ENCODE peak calls at places on chromosomes 5 and 9, in five cellular contexts. One of them, this sample, is unnamed. For H3K4me1, the result is how much of the 10 kb centered on the place peaks cover.

GRCh38 chr5:9058161-9058560 is 487.7 kb downstream of the SEMA5A start:
- DNase-seq in esophagus muscularis mucosa: peak
- DNase-seq in gastrocnemius medialis: no peak
- DNase-seq in right lobe of liver: no peak
- DNase-seq in PC-3: no peak
- DNase-seq in this sample: no peak

GRCh38 chr5:147688965-147689364 is 93.6 kb downstream of the JAKMIP2 start:
- DNase-seq in esophagus muscularis mucosa: no peak
- DNase-seq in gastrocnemius medialis: no peak
- DNase-seq in right lobe of liver: no peak
- DNase-seq in PC-3: no peak
- DNase-seq in this sample: no peak

GRCh38 chr9:137396227-137396626 is 26.7 kb downstream of the EXD3 start:
- DNase-seq in esophagus muscularis mucosa: no peak
- DNase-seq in gastrocnemius medialis: no peak
- DNase-seq in right lobe of liver: no peak
- DNase-seq in PC-3: no peak
- DNase-seq in this sample: no peak

GRCh38 chr9:27726244-27727141 is 153.2 kb upstream of the C9orf72 start:
- DNase-seq in esophagus muscularis mucosa: no peak
- DNase-seq in gastrocnemius medialis: no peak
- DNase-seq in right lobe of liver: no peak
- DNase-seq in PC-3: peak
- DNase-seq in this sample: no peak

GRCh38 chr5:139845846-139846681 is 50.5 kb downstream of the PSD2 start:
- DNase-seq in esophagus muscularis mucosa: no peak
- DNase-seq in gastrocnemius medialis: peak
- DNase-seq in right lobe of liver: peak
- DNase-seq in PC-3: no peak
- DNase-seq in this sample: no peak

GRCh38 chr9:83955985-83956287 is 24.1 kb downstream of the HNRNPK start:
- DNase-seq in esophagus muscularis mucosa: no peak
- DNase-seq in gastrocnemius medialis: no peak
- DNase-seq in right lobe of liver: no peak
- DNase-seq in PC-3: no peak
- DNase-seq in this sample: no peak

GRCh38 chr5:103523319-103523718 is 39.3 kb downstream of the NUDT12 start:
- DNase-seq in esophagus muscularis mucosa: no peak
- DNase-seq in gastrocnemius medialis: no peak
- DNase-seq in right lobe of liver: no peak
- DNase-seq in PC-3: peak
- DNase-seq in this sample: no peak

GRCh38 chr9:123011878-123012528 is 21.5 kb upstream of the GPR21 start:
- DNase-seq in esophagus muscularis mucosa: no peak
- DNase-seq in gastrocnemius medialis: no peak
- DNase-seq in right lobe of liver: no peak
- DNase-seq in PC-3: no peak
- DNase-seq in this sample: no peak

GRCh38 chr9:126500600-126501382 is 112.9 kb upstream of the LMX1B start:
- DNase-seq in esophagus muscularis mucosa: no peak
- DNase-seq in gastrocnemius medialis: peak
- DNase-seq in right lobe of liver: peak
- DNase-seq in PC-3: peak
- DNase-seq in this sample: no peak

GRCh38 chr9:93308158-93308602 is 124.2 kb downstream of the WNK2 start:
- DNase-seq in esophagus muscularis mucosa: no peak
- DNase-seq in gastrocnemius medialis: no peak
- DNase-seq in right lobe of liver: no peak
- DNase-seq in PC-3: no peak
- DNase-seq in this sample: no peak

GRCh38 chr9:109742759-109743388 is 37.1 kb upstream of the PALM2AKAP2 start:
- DNase-seq in esophagus muscularis mucosa: no peak
- DNase-seq in gastrocnemius medialis: no peak
- DNase-seq in right lobe of liver: no peak
- DNase-seq in PC-3: no peak
- DNase-seq in this sample: no peak

GRCh38 chr5:155081618-155082017 is 68.1 kb downstream of the KIF4B start:
- DNase-seq in esophagus muscularis mucosa: no peak
- DNase-seq in gastrocnemius medialis: no peak
- DNase-seq in right lobe of liver: no peak
- DNase-seq in PC-3: no peak
- DNase-seq in this sample: no peak

GRCh38 chr9:111431684-111432083 is 52.5 kb downstream of the ECPAS start:
- DNase-seq in esophagus muscularis mucosa: no peak
- DNase-seq in gastrocnemius medialis: no peak
- DNase-seq in right lobe of liver: no peak
- DNase-seq in PC-3: no peak
- DNase-seq in this sample: no peak

GRCh38 chr9:114428466-114428865 is 40.7 kb upstream of the AKNA start:
- DNase-seq in esophagus muscularis mucosa: no peak
- DNase-seq in gastrocnemius medialis: no peak
- DNase-seq in right lobe of liver: peak
- DNase-seq in PC-3: no peak
- DNase-seq in this sample: no peak

GRCh38 chr5:16901038-16901644 is 34.9 kb downstream of the MYO10 start:
- DNase-seq in esophagus muscularis mucosa: no peak
- DNase-seq in gastrocnemius medialis: no peak
- DNase-seq in right lobe of liver: no peak
- DNase-seq in PC-3: no peak
- DNase-seq in this sample: no peak

GRCh38 chr5:16897284-16897704 is 38.8 kb downstream of the MYO10 start:
- DNase-seq in esophagus muscularis mucosa: no peak
- DNase-seq in gastrocnemius medialis: no peak
- DNase-seq in right lobe of liver: no peak
- DNase-seq in PC-3: peak
- DNase-seq in this sample: no peak

GRCh38 chr5:16896767-16897166 is 39.3 kb downstream of the MYO10 start:
- DNase-seq in esophagus muscularis mucosa: no peak
- DNase-seq in gastrocnemius medialis: no peak
- DNase-seq in right lobe of liver: no peak
- DNase-seq in PC-3: no peak
- DNase-seq in this sample: no peak

GRCh38 chr5:16899171-16899570 is 36.9 kb downstream of the MYO10 start:
- DNase-seq in esophagus muscularis mucosa: no peak
- DNase-seq in gastrocnemius medialis: no peak
- DNase-seq in right lobe of liver: no peak
- DNase-seq in PC-3: peak
- DNase-seq in this sample: no peak

GRCh38 chr5:16897800-16898199 is 38.3 kb downstream of the MYO10 start:
- DNase-seq in esophagus muscularis mucosa: no peak
- DNase-seq in gastrocnemius medialis: no peak
- DNase-seq in right lobe of liver: no peak
- DNase-seq in PC-3: no peak
- DNase-seq in this sample: no peak
- H3K27ac ChIP-seq in esophagus muscularis mucosa: no peak
- H3K27ac ChIP-seq in gastrocnemius medialis: no peak
- H3K27ac ChIP-seq in right lobe of liver: no peak
- H3K27ac ChIP-seq in PC-3: peak
- H3K27ac ChIP-seq in this sample: no peak

GRCh38 chr5:132479812-132480441 is 10.6 kb downstream of the IRF1 start:
- DNase-seq in esophagus muscularis mucosa: no peak
- DNase-seq in gastrocnemius medialis: no peak
- DNase-seq in right lobe of liver: peak
- DNase-seq in PC-3: no peak
- DNase-seq in this sample: no peak
- TF ChIP-seq CTCF in esophagus muscularis mucosa: no peak
- TF ChIP-seq CTCF in gastrocnemius medialis: no peak
- TF ChIP-seq CTCF in right lobe of liver: no peak
- TF ChIP-seq CTCF in PC-3: no peak
- TF ChIP-seq CTCF in this sample: no peak

DNA sequence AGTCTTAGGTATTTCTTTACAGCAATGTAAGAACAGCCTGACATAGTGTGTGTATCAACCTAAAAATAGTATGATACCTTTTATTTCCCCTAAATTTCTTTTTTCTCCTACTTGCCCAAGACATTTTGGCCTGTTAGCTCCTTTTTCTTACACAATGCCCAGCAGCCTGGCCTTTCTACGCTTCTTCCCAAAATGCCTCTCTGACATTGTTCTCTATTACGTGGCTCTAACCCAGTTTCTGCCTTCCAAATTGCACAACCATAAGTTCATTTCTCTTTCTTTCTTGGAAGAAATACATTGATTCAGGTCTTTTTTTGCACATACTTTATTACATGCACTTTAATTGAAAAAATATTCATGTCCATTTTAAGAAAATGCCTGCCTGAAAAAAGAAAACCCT is 408.2 kb downstream of the PRR16 start:
- DNase-seq in esophagus muscularis mucosa: no peak
- DNase-seq in gastrocnemius medialis: no peak
- DNase-seq in right lobe of liver: no peak
- DNase-seq in PC-3: no peak
- DNase-seq in this sample: no peak
- H3K4me1 ChIP-seq in esophagus muscularis mucosa: under half
- H3K4me1 ChIP-seq in gastrocnemius medialis: under half
- H3K4me1 ChIP-seq in right lobe of liver: under half
- H3K4me1 ChIP-seq in PC-3: under half
- H3K4me1 ChIP-seq in this sample: under half

DNA sequence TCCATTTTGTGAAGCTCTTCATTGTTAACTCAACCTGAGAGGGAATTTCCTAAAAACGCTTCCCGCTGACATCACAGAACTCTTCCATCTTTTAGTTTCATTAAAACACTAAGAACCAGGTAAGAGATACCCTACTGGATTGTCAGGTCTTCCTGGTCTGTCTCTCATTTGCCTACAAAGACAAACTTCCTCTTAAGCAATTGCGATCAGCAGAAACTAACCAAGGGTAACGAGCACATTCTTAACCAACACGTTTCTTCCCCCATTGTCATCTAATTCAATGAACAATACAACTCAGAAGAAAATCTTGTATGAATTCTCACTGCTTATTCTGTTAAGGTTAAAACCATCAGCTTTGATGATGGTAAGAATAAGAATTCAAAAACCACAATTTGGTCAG is 6.6 kb downstream of the FBXW11 start:
- DNase-seq in esophagus muscularis mucosa: no peak
- DNase-seq in gastrocnemius medialis: no peak
- DNase-seq in right lobe of liver: no peak
- DNase-seq in PC-3: no peak
- DNase-seq in this sample: no peak
- H3K27ac ChIP-seq in esophagus muscularis mucosa: no peak
- H3K27ac ChIP-seq in gastrocnemius medialis: no peak
- H3K27ac ChIP-seq in right lobe of liver: no peak
- H3K27ac ChIP-seq in PC-3: no peak
- H3K27ac ChIP-seq in this sample: no peak

DNA sequence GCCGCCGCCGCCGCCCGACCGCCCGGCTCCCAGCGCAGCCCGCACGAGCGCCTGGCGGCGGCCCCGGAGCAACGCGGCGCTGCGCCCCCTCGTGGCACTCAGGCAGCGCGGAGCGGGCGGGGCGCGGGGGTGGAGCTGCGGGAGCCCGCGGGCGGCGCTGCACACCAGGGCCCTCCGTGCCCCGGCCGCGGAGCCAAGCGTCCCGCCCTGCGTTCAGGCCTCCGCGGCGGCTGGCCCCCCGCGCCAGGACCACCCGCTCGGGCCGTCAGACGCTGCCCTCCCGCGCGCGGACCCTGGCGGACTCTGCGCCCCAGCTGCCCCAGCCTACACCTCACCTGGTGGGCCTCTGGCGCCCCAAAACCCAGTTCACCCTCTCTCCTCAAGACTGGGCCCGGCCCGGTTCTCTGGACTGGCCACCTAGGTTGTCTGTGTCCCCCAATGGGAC is at the start of gene RASGEF1C:
- DNase-seq in esophagus muscularis mucosa: no peak
- DNase-seq in gastrocnemius medialis: no peak
- DNase-seq in right lobe of liver: no peak
- DNase-seq in PC-3: peak
- DNase-seq in this sample: no peak
- TF ChIP-seq CTCF in esophagus muscularis mucosa: peak
- TF ChIP-seq CTCF in gastrocnemius medialis: peak
- TF ChIP-seq CTCF in right lobe of liver: peak
- TF ChIP-seq CTCF in PC-3: no peak
- TF ChIP-seq CTCF in this sample: peak

GRCh38 chr5:88826959-88827585 is 55.9 kb downstream of the MEF2C start:
- DNase-seq in esophagus muscularis mucosa: no peak
- DNase-seq in gastrocnemius medialis: peak
- DNase-seq in right lobe of liver: peak
- DNase-seq in PC-3: peak
- DNase-seq in this sample: no peak

GRCh38 chr5:88825782-88826110 is 57.2 kb downstream of the MEF2C start:
- DNase-seq in esophagus muscularis mucosa: no peak
- DNase-seq in gastrocnemius medialis: peak
- DNase-seq in right lobe of liver: no peak
- DNase-seq in PC-3: no peak
- DNase-seq in this sample: no peak

GRCh38 chr5:88829773-88830172 is 53.2 kb downstream of the MEF2C start:
- DNase-seq in esophagus muscularis mucosa: no peak
- DNase-seq in gastrocnemius medialis: no peak
- DNase-seq in right lobe of liver: no peak
- DNase-seq in PC-3: no peak
- DNase-seq in this sample: no peak

GRCh38 chr5:88829053-88829452 is 53.9 kb downstream of the MEF2C start:
- DNase-seq in esophagus muscularis mucosa: no peak
- DNase-seq in gastrocnemius medialis: peak
- DNase-seq in right lobe of liver: no peak
- DNase-seq in PC-3: peak
- DNase-seq in this sample: no peak

DNA sequence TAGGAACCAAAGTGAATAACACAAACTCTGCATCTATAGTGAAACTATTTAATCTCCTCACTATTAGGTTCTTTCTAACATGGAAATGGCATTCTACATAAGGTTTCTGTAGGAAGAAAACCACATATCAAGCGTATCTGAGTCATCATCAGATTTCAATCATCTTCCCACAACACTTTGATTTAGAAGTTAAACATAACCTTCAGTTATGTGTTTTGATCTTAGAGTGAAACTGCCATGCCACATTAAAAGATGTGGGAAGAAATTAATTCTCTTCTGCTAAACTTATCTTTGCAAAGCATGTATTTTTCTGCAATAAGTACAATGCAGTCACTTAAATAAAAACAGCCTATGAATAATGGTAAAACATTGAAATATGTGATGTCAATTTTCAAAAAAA is 55.0 kb downstream of the MEF2C start:
- DNase-seq in esophagus muscularis mucosa: no peak
- DNase-seq in gastrocnemius medialis: no peak
- DNase-seq in right lobe of liver: no peak
- DNase-seq in PC-3: peak
- DNase-seq in this sample: no peak
- H3K4me1 ChIP-seq in esophagus muscularis mucosa: under half
- H3K4me1 ChIP-seq in gastrocnemius medialis: half or more
- H3K4me1 ChIP-seq in right lobe of liver: under half
- H3K4me1 ChIP-seq in PC-3: under half
- H3K4me1 ChIP-seq in this sample: under half

DNA sequence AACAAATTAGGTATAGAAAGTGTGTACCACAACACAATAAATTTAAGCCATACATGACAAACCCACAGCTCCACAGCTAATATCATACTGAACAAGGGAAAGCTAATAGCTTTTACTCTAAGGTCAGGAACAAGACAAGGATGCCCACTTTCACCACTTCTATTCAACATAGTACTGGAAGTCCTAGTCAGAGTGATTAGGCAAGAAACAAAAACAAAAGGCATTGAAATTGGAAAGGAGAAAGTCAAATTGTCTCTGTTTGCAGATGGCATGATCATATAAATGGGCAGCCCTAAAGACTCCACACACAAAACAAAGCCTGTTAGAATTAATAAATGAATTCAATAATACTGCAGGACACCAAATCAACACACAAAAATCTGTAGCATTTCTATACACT is 548.8 kb downstream of the CTNND2 start:
- DNase-seq in esophagus muscularis mucosa: no peak
- DNase-seq in gastrocnemius medialis: no peak
- DNase-seq in right lobe of liver: no peak
- DNase-seq in PC-3: no peak
- DNase-seq in this sample: no peak
- H3K27ac ChIP-seq in esophagus muscularis mucosa: no peak
- H3K27ac ChIP-seq in gastrocnemius medialis: no peak
- H3K27ac ChIP-seq in right lobe of liver: no peak
- H3K27ac ChIP-seq in PC-3: no peak
- H3K27ac ChIP-seq in this sample: no peak

This sample was measured in esophagus squamous epithelium.